ENCODE peak calls at places on chromosomes 3 and 15, in seven cellular contexts. Q, Y, Z, S, J, B and I are unnamed samples.
A peak's percentile ranks its signal among the peaks of the same experiment; 100 is the strongest.

GRCh38 chr3:9322780-9323179 is 40.1 kb upstream of the THUMPD3 start:
- DNase-seq in Y (no peak), B (no peak), S (no peak), Z (no peak), Q (no peak), J (no peak), I (no peak)

GRCh38 chr15:47727676-47728075 is 10.4 kb downstream of the SEMA6D start:
- DNase-seq in B (no peak), J (no peak), Z (no peak), S (no peak), Q (no peak), Y (no peak), I (no peak)

GRCh38 chr3:54960736-54961135 is 32.9 kb upstream of the LRTM1 start:
- DNase-seq in S (no peak), J (no peak), Y (no peak), Q (no peak), Z (no peak), B (no peak), I (no peak)

GRCh38 chr3:69216981-69217380 is 94.6 kb upstream of the LMOD3 start:
- DNase-seq in Q (no peak), Y (no peak), B (no peak), Z (no peak), S (no peak), J (no peak), I (no peak)

GRCh38 chr3:169146112-169146665 is 517.3 kb downstream of the MECOM start:
- DNase-seq in Y (peak; percentile 65), S (no peak), Q (peak; percentile 50), B (peak; percentile 73), J (peak; percentile 53), Z (peak; percentile 47), I (no peak)

GRCh38 chr3:104750581-104750980 is 616.1 kb upstream of the ALCAM start:
- DNase-seq in Z (no peak), S (no peak), J (no peak), Q (no peak), Y (no peak), B (no peak), I (no peak)

GRCh38 chr3:49199244-49199899 is 28.0 kb downstream of the KLHDC8B start:
- DNase-seq in Y (no peak), B (peak; percentile 54), Q (no peak), Z (no peak), J (peak; percentile 74), S (no peak), I (no peak)

GRCh38 chr3:37145607-37146006 is 28.8 kb downstream of the LRRFIP2 start:
- DNase-seq in Q (no peak), Z (no peak), S (no peak), J (no peak), B (no peak), Y (no peak), I (no peak)

GRCh38 chr3:147412917-147413711 is 3.9 kb downstream of the ZIC1 start:
- DNase-seq in Q (peak; percentile 48), Z (no peak), J (no peak), B (no peak), S (no peak), Y (no peak), I (no peak)

GRCh38 chr15:27865926-27866325 is 233.2 kb downstream of the OCA2 start:
- DNase-seq in Q (no peak), Y (no peak), B (no peak), J (no peak), Z (no peak), S (no peak), I (no peak)
- H3K9me3 ChIP-seq in Q (no peaks in the 10 kb centered on the region), Y (no peaks in the 10 kb centered on the region), B (peaks cover 30% of the 10 kb centered on the region), J (no peaks in the 10 kb centered on the region), Z (no peaks in the 10 kb centered on the region), S (no peaks in the 10 kb centered on the region), I (peaks cover 3% of the 10 kb centered on the region)

DNA sequence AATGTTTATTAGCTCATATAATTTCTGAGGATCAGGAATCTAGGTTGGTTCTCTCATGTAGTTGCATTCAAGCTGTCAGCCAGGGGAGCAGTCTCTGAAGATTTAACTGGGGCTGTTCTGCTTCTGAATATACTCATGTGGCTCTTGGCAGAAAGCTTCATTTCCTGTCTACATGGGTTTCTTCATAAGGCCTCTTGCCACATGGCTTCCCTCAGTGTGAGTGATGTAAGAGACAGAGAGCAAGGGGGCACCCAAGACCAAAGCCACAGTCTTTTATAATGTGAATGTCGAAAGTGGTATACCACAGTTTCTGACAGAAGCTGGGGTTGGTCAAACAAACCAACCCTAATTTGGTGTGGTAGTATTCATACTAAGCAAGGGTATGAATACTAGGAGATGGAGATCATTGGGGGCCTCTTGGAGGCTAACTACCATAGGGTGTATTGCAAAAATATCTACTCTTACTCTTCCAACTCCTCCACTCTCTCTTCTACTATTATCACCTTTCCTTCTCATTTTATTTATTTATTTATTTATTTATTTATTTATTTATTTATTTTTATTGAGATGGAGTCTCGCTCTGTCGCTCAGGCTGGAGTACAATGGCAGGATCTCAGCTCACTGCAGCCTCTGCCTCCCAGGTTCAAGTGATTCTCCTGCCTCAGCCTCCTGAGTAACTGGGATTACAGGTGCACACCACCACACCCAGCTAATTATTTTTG is 123.8 kb downstream of the B3GALNT1 start:
- DNase-seq in Z (no peak), Q (no peak), J (no peak), S (no peak), Y (no peak), B (no peak), I (no peak)
- H3K27me3 ChIP-seq in Z (no peaks in the 10 kb centered on the region), Q (no peaks in the 10 kb centered on the region), J (no peaks in the 10 kb centered on the region), S (no peaks in the 10 kb centered on the region), Y (no peaks in the 10 kb centered on the region), B (no peaks in the 10 kb centered on the region), I (no peaks in the 10 kb centered on the region)

GRCh38 chr15:25186906-25187645 is 232.3 kb downstream of the SNRPN start:
- DNase-seq in S (no peak), Z (no peak), Q (no peak), Y (no peak), B (no peak), J (no peak), I (no peak)

GRCh38 chr15:25188051-25188450 is 233.3 kb downstream of the SNRPN start:
- DNase-seq in B (no peak), Z (no peak), J (no peak), Q (no peak), Y (no peak), S (no peak), I (no peak)

GRCh38 chr15:25192651-25193050 is 237.9 kb downstream of the SNRPN start:
- DNase-seq in Q (no peak), Y (no peak), S (no peak), Z (no peak), B (no peak), J (no peak), I (no peak)

GRCh38 chr15:25188551-25189101 is 233.8 kb downstream of the SNRPN start:
- DNase-seq in S (no peak), B (no peak), Y (no peak), Z (no peak), J (no peak), Q (no peak), I (no peak)

DNA sequence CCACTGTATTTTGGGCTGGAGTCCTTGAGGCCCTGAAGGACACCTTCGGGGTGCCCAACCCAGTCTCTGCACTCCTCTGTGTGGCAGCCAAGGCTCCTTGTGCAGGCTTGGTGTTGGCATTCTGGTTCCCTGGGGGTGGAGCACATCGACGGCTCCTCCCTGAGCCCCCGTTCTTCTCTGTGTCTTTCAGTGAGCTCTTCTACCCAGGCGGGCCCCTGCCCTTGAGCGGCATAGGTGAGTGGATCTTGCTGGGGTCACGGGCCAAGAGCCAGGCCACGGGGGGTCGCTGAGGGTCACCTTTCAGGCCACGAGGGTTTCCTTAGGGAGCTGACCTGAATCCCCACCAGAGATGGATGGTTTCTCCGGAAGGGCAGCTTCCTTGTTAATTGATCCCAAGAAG is 234.8 kb downstream of the SNRPN start:
- DNase-seq in Z (no peak), B (no peak), J (no peak), S (no peak), Q (no peak), Y (no peak), I (no peak)
- H3K9me3 ChIP-seq in Z (no peaks in the 10 kb centered on the region), B (peaks cover 100% of the 10 kb centered on the region), J (peaks cover 15% of the 10 kb centered on the region), S (no peaks in the 10 kb centered on the region), Q (no peaks in the 10 kb centered on the region), Y (no peaks in the 10 kb centered on the region), I (peaks cover 11% of the 10 kb centered on the region)

GRCh38 chr15:73051402-73051810 is 857 bp upstream of the NEO1 start:
- DNase-seq in Q (peak; percentile 18), Z (no peak), B (peak; percentile 68), Y (no peak), J (peak; percentile 78), S (no peak), I (no peak)

GRCh38 chr15:73053398-73053723 is 1.1 kb downstream of the NEO1 start:
- DNase-seq in J (no peak), Z (no peak), Q (no peak), B (no peak), Y (no peak), S (no peak), I (no peak)

GRCh38 chr15:73054417-73054963 is 2.2 kb downstream of the NEO1 start:
- DNase-seq in S (no peak), Y (no peak), Z (peak; percentile 30), J (peak; percentile 47), Q (no peak), B (no peak), I (no peak)

GRCh38 chr15:73051811-73052678 is at the start of gene NEO1:
- DNase-seq in J (peak; percentile 90), Q (peak; percentile 94), Z (peak; percentile 97), Y (peak; percentile 95), B (peak; percentile 89), S (peak; percentile 83), I (peak; percentile 60)

DNA sequence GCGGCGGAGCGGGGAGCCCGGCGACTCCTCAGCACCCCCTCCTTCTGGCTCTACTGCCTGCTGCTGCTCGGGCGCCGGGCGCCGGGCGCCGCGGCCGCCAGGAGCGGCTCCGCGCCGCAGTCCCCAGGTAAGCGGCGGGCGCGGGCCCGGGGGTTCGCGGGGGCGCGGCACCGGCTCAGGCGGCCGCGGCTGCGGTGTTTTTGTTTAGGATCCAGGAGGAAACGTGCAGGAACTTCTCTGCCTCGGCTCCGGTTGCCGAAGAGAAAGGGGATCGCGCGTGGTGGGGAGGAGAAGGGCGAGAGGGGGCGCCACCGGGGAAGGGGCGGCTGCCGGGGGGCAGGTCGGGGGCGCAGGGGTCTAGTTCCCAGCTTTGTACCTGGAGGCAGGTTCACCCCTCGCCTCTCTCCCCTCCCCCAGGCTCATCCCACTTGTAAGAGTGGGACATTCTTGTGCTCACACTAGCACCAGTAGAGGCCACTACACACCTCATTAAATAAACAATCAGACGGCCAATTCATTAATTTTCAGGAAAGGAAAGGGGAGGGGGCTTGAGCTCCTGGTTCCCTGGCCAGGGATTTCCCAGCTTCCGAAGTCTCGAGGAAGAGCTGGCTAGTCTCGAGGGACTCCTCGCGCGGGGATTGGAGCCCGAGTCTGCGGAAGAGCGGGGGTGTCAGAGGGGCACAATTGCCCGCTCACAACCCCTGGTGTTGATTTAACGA is 575 bp downstream of the NEO1 start:
- DNase-seq in Q (peak; percentile 77), S (peak; percentile 33), B (peak; percentile 29), Y (peak; percentile 81), Z (peak; percentile 76), J (peak; percentile 62), I (no peak)
- H3K27me3 ChIP-seq in Q (no peaks in the 10 kb centered on the region), S (no peaks in the 10 kb centered on the region), B (peaks cover 21% of the 10 kb centered on the region), Y (no peaks in the 10 kb centered on the region), Z (no peaks in the 10 kb centered on the region), J (no peaks in the 10 kb centered on the region), I (no peaks in the 10 kb centered on the region)

DNA sequence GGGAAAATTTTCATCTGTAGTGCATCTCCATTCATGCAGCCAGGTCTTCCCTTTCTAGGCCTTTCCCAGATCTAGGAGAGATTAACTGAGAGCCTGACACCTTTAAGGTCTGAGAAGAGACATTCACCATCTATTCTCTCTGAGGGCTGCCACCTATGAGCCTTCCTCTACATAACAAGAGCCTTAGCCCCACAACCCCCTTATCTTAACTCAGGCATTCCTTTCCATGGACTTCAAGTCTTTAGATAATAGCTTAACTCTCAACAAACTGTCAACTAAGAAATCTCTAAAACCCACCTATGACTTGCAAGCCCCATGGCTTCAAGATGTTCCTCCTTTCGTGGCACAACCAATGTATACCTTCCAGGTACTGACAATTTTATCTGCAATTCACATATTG is 121.0 kb downstream of the GABRB3 start:
- DNase-seq in Z (no peak), J (no peak), S (no peak), B (no peak), Q (no peak), Y (no peak), I (no peak)
- H3K9me3 ChIP-seq in Z (no peaks in the 10 kb centered on the region), J (peaks cover 12% of the 10 kb centered on the region), S (no peaks in the 10 kb centered on the region), B (peaks cover 28% of the 10 kb centered on the region), Q (no peaks in the 10 kb centered on the region), Y (no peaks in the 10 kb centered on the region), I (no peaks in the 10 kb centered on the region)